ENCODE peak calls at places on chromosomes 16 and 17, in four cellular contexts. U is Peyer's patch, A is uterus, F is transverse colon. R is an unnamed sample. For H3K4me1, the result is how much of the 10 kb centered on the place peaks cover.

GRCh38 chr16:69942627-69943170 is 8.4 kb upstream of the CLEC18A start:
- DNase-seq in U (no peak), F (no peak), A (no peak), R (no peak)

GRCh38 chr17:57875109-57876022 is 25.5 kb upstream of the MRPS23 start:
- DNase-seq in A (peak), F (peak), U (no peak), R (peak)

GRCh38 chr16:80691111-80691761 is 113.2 kb downstream of the CDYL2 start:
- DNase-seq in F (no peak), U (no peak), A (no peak), R (peak)

GRCh38 chr16:50924759-50925545 is 183.1 kb downstream of the CYLD start:
- DNase-seq in F (no peak), A (no peak), U (no peak), R (no peak)

GRCh38 chr17:47253541-47254402 is at the start of gene ITGB3:
- DNase-seq in U (peak), A (peak), F (peak), R (peak)

GRCh38 chr16:4052801-4053662 is 63.2 kb downstream of the ADCY9 start:
- DNase-seq in A (no peak), U (no peak), F (peak), R (peak)

GRCh38 chr17:68378202-68379149 is 78.8 kb downstream of the WIPI1 start:
- DNase-seq in A (peak), U (peak), F (peak), R (peak)

GRCh38 chr16:31513126-31513525 is 4.9 kb upstream of the RUSF1 start:
- DNase-seq in U (no peak), F (no peak), A (no peak), R (no peak)

GRCh38 chr17:64218066-64218465 is 45.0 kb downstream of the TEX2 start:
- DNase-seq in A (no peak), U (peak), F (no peak), R (no peak)

GRCh38 chr16:27748868-27749546 is 199.1 kb downstream of the KATNIP start:
- DNase-seq in U (peak), A (peak), F (peak), R (peak)

GRCh38 chr17:82237746-82238561 is 9.1 kb downstream of the SLC16A3 start:
- DNase-seq in F (no peak), A (no peak), U (no peak), R (no peak)

GRCh38 chr17:19728114-19728495 is 11.7 kb upstream of the SLC47A2 start:
- DNase-seq in U (peak), F (peak), A (peak), R (peak)

GRCh38 chr17:77688369-77688768 is 270.1 kb upstream of the TNRC6C start:
- DNase-seq in A (no peak), U (no peak), F (no peak), R (no peak)

DNA sequence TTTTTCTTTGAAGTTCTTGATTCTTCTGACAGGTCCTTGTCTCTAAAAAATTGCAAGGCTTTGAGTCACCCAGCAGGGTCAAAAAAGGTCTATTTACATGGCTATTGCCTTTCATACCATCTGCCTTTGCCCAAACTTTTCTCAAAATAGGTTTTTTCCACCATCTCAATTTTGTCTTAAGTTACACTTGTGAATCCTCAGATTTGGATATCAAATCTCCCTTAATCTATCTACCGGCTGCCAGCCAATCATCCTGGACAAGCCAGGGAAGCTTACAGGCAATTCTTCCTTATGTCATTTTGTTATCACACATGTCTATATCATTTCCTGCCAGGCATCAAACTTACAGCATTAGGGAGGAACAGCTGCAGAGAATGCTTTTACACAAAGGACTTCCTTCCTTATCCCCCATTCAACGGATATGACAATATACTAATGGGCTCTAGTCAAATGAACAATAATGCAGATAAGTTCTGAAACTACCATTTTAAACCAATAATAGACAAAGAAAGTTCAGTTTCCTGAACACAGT is 104.1 kb upstream of the CORO6 start:
- DNase-seq in A (no peak), U (no peak), F (no peak), R (no peak)
- H3K4me1 ChIP-seq in A (under half), U (under half), F (under half), R (under half)

GRCh38 chr16:1091992-1092552 is 4.0 kb downstream of the C1QTNF8 start:
- DNase-seq in U (no peak), A (no peak), F (no peak), R (no peak)

GRCh38 chr16:1089439-1089821 is 6.6 kb downstream of the C1QTNF8 start:
- DNase-seq in U (no peak), F (no peak), A (no peak), R (no peak)

GRCh38 chr16:1088295-1089170 is 7.5 kb downstream of the C1QTNF8 start:
- DNase-seq in A (no peak), U (no peak), F (no peak), R (no peak)

GRCh38 chr16:1090620-1091587 is 5.1 kb downstream of the C1QTNF8 start:
- DNase-seq in U (no peak), F (no peak), A (no peak), R (no peak)

GRCh38 chr16:1089822-1090619 is 6.0 kb downstream of the C1QTNF8 start:
- DNase-seq in U (no peak), A (peak), F (peak), R (peak)
- TF ChIP-seq CTCF in U (peak), A (peak), F (no peak), R (no peak)

GRCh38 chr16:89366561-89367537 is 123.5 kb downstream of the ANKRD11 start:
- DNase-seq in A (no peak), F (no peak), U (no peak), R (no peak)
- H3K4me1 ChIP-seq in A (under half), F (under half), U (under half), R (under half)

DNA sequence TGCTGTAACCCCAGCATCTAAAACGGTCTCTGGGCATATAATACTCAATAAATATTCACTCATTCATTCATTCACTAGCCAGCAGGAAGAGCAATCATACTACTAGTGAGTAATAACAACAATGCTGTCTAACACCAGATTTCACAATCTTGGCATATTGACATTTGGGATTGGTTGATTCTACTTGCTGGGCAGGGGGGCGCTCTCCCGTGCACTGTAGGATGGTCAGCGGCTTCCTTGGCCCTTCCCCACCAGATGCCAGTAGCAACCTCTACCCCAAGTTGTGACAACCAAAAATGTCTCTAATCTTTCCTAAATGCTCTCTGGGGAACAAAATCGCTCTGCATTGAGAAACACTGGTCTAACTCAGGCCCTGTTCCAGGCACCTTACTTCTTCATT is 20.7 kb downstream of the WFDC1 start:
- DNase-seq in A (no peak), F (no peak), U (no peak), R (no peak)
- TF ChIP-seq CTCF in A (no peak), F (no peak), U (no peak), R (no peak)

R was measured in prostate gland.